ENCODE peak calls at places on chromosomes 11 and 22, in seven cellular contexts. A is H1, C is IMR-90, J is stomach, G is ovary, F is GM23338, S is A549. X is an unnamed sample. For H3K4me1, the result is how much of the 10 kb centered on the place peaks cover.

GRCh38 chr11:9906043-9906791 is 242.3 kb downstream of the SWAP70 start:
- DNase-seq in A (peak), C (peak), J (no peak), G (no peak), F (peak), S (peak), X (peak)

GRCh38 chr11:61325649-61326414 is 7.1 kb downstream of the DDB1 start:
- DNase-seq in A (no peak), C (no peak), J (no peak), G (no peak), F (no peak), S (no peak), X (peak)

GRCh38 chr11:2991477-2992233 is 474 bp downstream of the NAP1L4 start:
- DNase-seq in A (no peak), C (peak), J (no peak), G (no peak), F (peak), S (peak), X (peak)

GRCh38 chr11:113994077-113994954 is 19.4 kb downstream of the HTR3A start:
- DNase-seq in A (no peak), C (no peak), J (peak), G (no peak), F (peak), S (peak), X (no peak)

GRCh38 chr11:62922653-62923371 is 1.6 kb upstream of the CHRM1 start:
- DNase-seq in A (no peak), C (no peak), J (no peak), G (no peak), F (peak), S (peak), X (no peak)

GRCh38 chr11:94888204-94888603 is 85.2 kb downstream of the CWC15 start:
- DNase-seq in A (no peak), C (no peak), J (no peak), G (no peak), F (no peak), S (no peak), X (no peak)

GRCh38 chr11:62071408-62071807 is 52.4 kb upstream of the INCENP start:
- DNase-seq in A (no peak), C (peak), J (no peak), G (no peak), F (no peak), S (no peak), X (no peak)

GRCh38 chr11:65290448-65291165 is 24.1 kb upstream of the CDC42EP2 start:
- DNase-seq in A (no peak), C (peak), J (peak), G (peak), F (no peak), S (no peak), X (peak)

GRCh38 chr11:67301951-67302516 is 1.3 kb upstream of the SSH3 start:
- DNase-seq in A (no peak), C (peak), J (peak), G (peak), F (peak), S (no peak), X (no peak)

GRCh38 chr22:42581762-42582716 is 28.3 kb downstream of the SERHL2 start:
- DNase-seq in A (peak), C (peak), J (peak), G (peak), F (peak), S (peak), X (peak)

DNA sequence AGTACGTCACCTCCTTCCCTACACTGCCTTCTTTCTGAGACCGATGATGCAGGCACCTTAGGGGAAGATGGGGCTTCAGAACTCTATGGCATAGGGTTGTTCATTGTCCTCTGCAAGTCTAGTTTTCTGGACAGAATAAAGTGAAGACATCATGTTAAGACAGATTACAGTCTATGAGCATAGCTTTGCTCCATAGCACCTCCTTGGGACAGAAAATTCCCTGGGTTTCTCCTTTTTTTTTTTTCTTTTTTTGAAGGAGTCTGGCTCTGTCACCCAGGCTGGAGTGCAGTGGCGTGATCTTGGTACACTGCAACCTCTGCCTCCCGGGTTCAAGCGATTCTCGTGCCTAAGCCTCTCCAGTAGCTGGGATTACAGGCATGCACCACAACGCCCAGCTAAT is 119.8 kb upstream of the CADM1 start:
- DNase-seq in A (no peak), C (no peak), J (no peak), G (no peak), F (no peak), S (no peak), X (no peak)
- TF ChIP-seq CTCF in A (no peak), C (peak), J (no peak), G (no peak), F (peak), S (no peak), X (peak)

GRCh38 chr11:70186936-70187335 is 16.2 kb upstream of the FADD start:
- DNase-seq in A (no peak), C (no peak), J (no peak), G (no peak), F (no peak), S (no peak), X (no peak)
- H3K4me1 ChIP-seq in A (under half), C (under half), J (under half), G (under half), F (under half), S (under half), X (under half)

GRCh38 chr22:36367066-36367465 is 20.7 kb downstream of the MYH9 start:
- DNase-seq in A (no peak), C (no peak), J (no peak), G (no peak), F (no peak), S (no peak), X (no peak)

GRCh38 chr22:36367479-36367878 is 20.3 kb downstream of the MYH9 start:
- DNase-seq in A (no peak), C (no peak), J (no peak), G (no peak), F (no peak), S (no peak), X (no peak)

GRCh38 chr22:36369922-36370781 is 17.6 kb downstream of the MYH9 start:
- DNase-seq in A (no peak), C (peak), J (peak), G (peak), F (no peak), S (no peak), X (peak)

GRCh38 chr22:36369004-36369921 is 18.5 kb downstream of the MYH9 start:
- DNase-seq in A (no peak), C (peak), J (no peak), G (no peak), F (no peak), S (no peak), X (no peak)

DNA sequence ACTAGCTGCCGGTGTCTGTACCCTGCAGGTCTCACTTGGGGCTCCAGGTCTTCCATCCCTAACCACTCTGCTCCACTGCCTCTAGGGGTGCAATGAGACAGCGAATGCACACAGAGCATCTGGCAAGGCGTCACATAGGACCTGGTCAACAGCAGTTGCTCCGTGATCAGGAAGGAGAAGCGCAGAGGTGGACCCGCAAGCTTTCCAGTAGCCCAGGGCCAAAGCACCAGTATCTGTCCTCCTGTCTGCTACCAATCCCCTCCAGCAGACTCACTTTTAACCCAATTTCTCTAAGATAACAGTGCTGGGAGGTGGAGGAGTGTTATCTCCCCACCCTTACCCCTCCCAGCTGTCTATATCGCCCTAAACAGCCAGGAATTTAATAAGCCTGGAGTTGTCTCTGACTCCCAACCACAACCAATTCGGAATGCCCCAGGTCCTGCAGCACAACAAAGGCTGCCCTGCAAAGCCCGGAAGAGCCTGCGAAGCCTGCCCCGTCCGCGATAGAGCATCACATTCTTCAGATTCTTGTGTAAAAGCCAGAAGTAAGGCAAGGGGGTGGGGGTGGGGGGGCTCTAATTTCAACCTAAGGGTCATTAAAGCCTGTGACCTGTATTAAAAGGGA is 19.3 kb downstream of the MYH9 start:
- DNase-seq in A (peak), C (peak), J (no peak), G (no peak), F (peak), S (no peak), X (peak)
- TF ChIP-seq CTCF in A (peak), C (peak), J (peak), G (no peak), F (peak), S (no peak), X (peak)

GRCh38 chr11:31783264-31783663 is 27.9 kb downstream of the PAX6 start:
- DNase-seq in A (no peak), C (no peak), J (no peak), G (no peak), F (no peak), S (no peak), X (no peak)
- H3K4me1 ChIP-seq in A (under half), C (under half), J (under half), G (under half), F (under half), S (under half), X (under half)

GRCh38 chr22:27857441-27857840 is 55.9 kb upstream of the MN1 start:
- DNase-seq in A (no peak), C (peak), J (no peak), G (no peak), F (no peak), S (no peak), X (peak)
- TF ChIP-seq CTCF in A (no peak), C (no peak), J (no peak), G (no peak), F (no peak), S (no peak), X (no peak)